ENCODE peak calls at places on chromosomes 6 and 20, in five cellular contexts. One of them, this sample, is unnamed.
A peak's percentile ranks its signal among the peaks of the same experiment; 100 is the strongest.

GRCh38 chr20:61895016-61895415 is 170.7 kb downstream of the TAF4 start:
- DNase-seq in NCI-H1092 treated with DMSO at 0.1 percent for 48 hours: no peak
- DNase-seq in cardiac fibroblast: no peak
- DNase-seq in AG10803: no peak
- DNase-seq in nucleus accumbens: no peak
- DNase-seq in this sample: no peak

GRCh38 chr20:19907326-19908056 is 109.7 kb upstream of the NAA20 start:
- DNase-seq in NCI-H1092 treated with DMSO at 0.1 percent for 48 hours: no peak
- DNase-seq in cardiac fibroblast: peak; percentile 53
- DNase-seq in AG10803: no peak
- DNase-seq in nucleus accumbens: no peak
- DNase-seq in this sample: no peak

GRCh38 chr6:140773276-140773675 is 1359.4 kb upstream of the GJE1 start:
- DNase-seq in NCI-H1092 treated with DMSO at 0.1 percent for 48 hours: no peak
- DNase-seq in cardiac fibroblast: peak; percentile 6
- DNase-seq in AG10803: no peak
- DNase-seq in nucleus accumbens: no peak
- DNase-seq in this sample: no peak

GRCh38 chr20:47343007-47343472 is 13.5 kb downstream of the ZMYND8 start:
- DNase-seq in NCI-H1092 treated with DMSO at 0.1 percent for 48 hours: peak; percentile 78
- DNase-seq in cardiac fibroblast: no peak
- DNase-seq in AG10803: no peak
- DNase-seq in nucleus accumbens: no peak
- DNase-seq in this sample: no peak

GRCh38 chr20:12913781-12914443 is 94.9 kb upstream of the SPTLC3 start:
- DNase-seq in NCI-H1092 treated with DMSO at 0.1 percent for 48 hours: no peak
- DNase-seq in cardiac fibroblast: no peak
- DNase-seq in AG10803: no peak
- DNase-seq in nucleus accumbens: no peak
- DNase-seq in this sample: no peak

GRCh38 chr6:155026366-155027045 is 31.4 kb downstream of the TIAM2 start:
- DNase-seq in NCI-H1092 treated with DMSO at 0.1 percent for 48 hours: no peak
- DNase-seq in cardiac fibroblast: peak; percentile 84
- DNase-seq in AG10803: peak; percentile 91
- DNase-seq in nucleus accumbens: no peak
- DNase-seq in this sample: peak; percentile 91

GRCh38 chr6:23696946-23697345 is 429.1 kb upstream of the NRSN1 start:
- DNase-seq in NCI-H1092 treated with DMSO at 0.1 percent for 48 hours: no peak
- DNase-seq in cardiac fibroblast: no peak
- DNase-seq in AG10803: no peak
- DNase-seq in nucleus accumbens: no peak
- DNase-seq in this sample: no peak

GRCh38 chr6:27098956-27099355 is 148.5 kb upstream of the PRSS16 start:
- DNase-seq in NCI-H1092 treated with DMSO at 0.1 percent for 48 hours: no peak
- DNase-seq in cardiac fibroblast: no peak
- DNase-seq in AG10803: no peak
- DNase-seq in nucleus accumbens: no peak
- DNase-seq in this sample: no peak

GRCh38 chr6:4397307-4397706 is 261.9 kb upstream of the ECI2 start:
- DNase-seq in NCI-H1092 treated with DMSO at 0.1 percent for 48 hours: no peak
- DNase-seq in cardiac fibroblast: no peak
- DNase-seq in AG10803: no peak
- DNase-seq in nucleus accumbens: peak; percentile 31
- DNase-seq in this sample: no peak

GRCh38 chr6:151229401-151230276 is 10.1 kb upstream of the AKAP12 start:
- DNase-seq in NCI-H1092 treated with DMSO at 0.1 percent for 48 hours: no peak
- DNase-seq in cardiac fibroblast: no peak
- DNase-seq in AG10803: no peak
- DNase-seq in nucleus accumbens: no peak
- DNase-seq in this sample: no peak

GRCh38 chr6:114115659-114116058 is 144.7 kb upstream of the HDAC2 start:
- DNase-seq in NCI-H1092 treated with DMSO at 0.1 percent for 48 hours: no peak
- DNase-seq in cardiac fibroblast: no peak
- DNase-seq in AG10803: no peak
- DNase-seq in nucleus accumbens: no peak
- DNase-seq in this sample: no peak

GRCh38 chr20:45969712-45970634 is 2.0 kb downstream of the ZNF335 start:
- DNase-seq in NCI-H1092 treated with DMSO at 0.1 percent for 48 hours: peak; percentile 33
- DNase-seq in cardiac fibroblast: peak; percentile 78
- DNase-seq in AG10803: peak; percentile 70
- DNase-seq in nucleus accumbens: no peak
- DNase-seq in this sample: peak; percentile 61

GRCh38 chr20:32965581-32966373 is 38.5 kb downstream of the SUN5 start:
- DNase-seq in NCI-H1092 treated with DMSO at 0.1 percent for 48 hours: no peak
- DNase-seq in cardiac fibroblast: no peak
- DNase-seq in AG10803: no peak
- DNase-seq in nucleus accumbens: no peak
- DNase-seq in this sample: no peak

GRCh38 chr6:170063851-170064617 is 226.8 kb downstream of the DLL1 start:
- DNase-seq in NCI-H1092 treated with DMSO at 0.1 percent for 48 hours: no peak
- DNase-seq in cardiac fibroblast: no peak
- DNase-seq in AG10803: no peak
- DNase-seq in nucleus accumbens: no peak
- DNase-seq in this sample: no peak

GRCh38 chr6:42564496-42564890 is 664 bp downstream of the UBR2 start:
- DNase-seq in NCI-H1092 treated with DMSO at 0.1 percent for 48 hours: peak; percentile 54
- DNase-seq in cardiac fibroblast: no peak
- DNase-seq in AG10803: no peak
- DNase-seq in nucleus accumbens: no peak
- DNase-seq in this sample: no peak

GRCh38 chr6:126337323-126337722 is 2.6 kb upstream of the CENPW start:
- DNase-seq in NCI-H1092 treated with DMSO at 0.1 percent for 48 hours: no peak
- DNase-seq in cardiac fibroblast: peak; percentile 83
- DNase-seq in AG10803: peak; percentile 84
- DNase-seq in nucleus accumbens: no peak
- DNase-seq in this sample: peak; percentile 75

GRCh38 chr6:137043710-137044365 is 927 bp downstream of the IL20RA start:
- DNase-seq in NCI-H1092 treated with DMSO at 0.1 percent for 48 hours: peak; percentile 28
- DNase-seq in cardiac fibroblast: peak; percentile 43
- DNase-seq in AG10803: peak; percentile 29
- DNase-seq in nucleus accumbens: no peak
- DNase-seq in this sample: peak; percentile 34

GRCh38 chr20:23293689-23294088 is 56.9 kb upstream of the NXT1 start:
- DNase-seq in NCI-H1092 treated with DMSO at 0.1 percent for 48 hours: no peak
- DNase-seq in cardiac fibroblast: no peak
- DNase-seq in AG10803: no peak
- DNase-seq in nucleus accumbens: no peak
- DNase-seq in this sample: no peak

GRCh38 chr6:108846628-108847027 is 1.6 kb upstream of the ARMC2 start:
- DNase-seq in NCI-H1092 treated with DMSO at 0.1 percent for 48 hours: no peak
- DNase-seq in cardiac fibroblast: no peak
- DNase-seq in AG10803: no peak
- DNase-seq in nucleus accumbens: no peak
- DNase-seq in this sample: no peak

GRCh38 chr6:47135772-47136171 is 93.6 kb upstream of the ADGRF1 start:
- DNase-seq in NCI-H1092 treated with DMSO at 0.1 percent for 48 hours: no peak
- DNase-seq in cardiac fibroblast: peak; percentile 88
- DNase-seq in AG10803: peak; percentile 78
- DNase-seq in nucleus accumbens: no peak
- DNase-seq in this sample: peak; percentile 42

GRCh38 chr6:30955367-30956042 is 14.7 kb downstream of the MUCL3 start:
- DNase-seq in NCI-H1092 treated with DMSO at 0.1 percent for 48 hours: no peak
- DNase-seq in cardiac fibroblast: peak; percentile 15
- DNase-seq in AG10803: peak; percentile 52
- DNase-seq in nucleus accumbens: peak; percentile 14
- DNase-seq in this sample: peak; percentile 65

GRCh38 chr6:116969211-116969863 is 92.3 kb downstream of the RFX6 start:
- DNase-seq in NCI-H1092 treated with DMSO at 0.1 percent for 48 hours: peak; percentile 12
- DNase-seq in cardiac fibroblast: peak; percentile 60
- DNase-seq in AG10803: peak; percentile 54
- DNase-seq in nucleus accumbens: no peak
- DNase-seq in this sample: peak; percentile 65

GRCh38 chr6:151478670-151479069 is 15.1 kb upstream of the CCDC170 start:
- DNase-seq in NCI-H1092 treated with DMSO at 0.1 percent for 48 hours: no peak
- DNase-seq in cardiac fibroblast: no peak
- DNase-seq in AG10803: no peak
- DNase-seq in nucleus accumbens: no peak
- DNase-seq in this sample: no peak

GRCh38 chr6:150238294-150238693 is 95.5 kb downstream of the PPP1R14C start:
- DNase-seq in NCI-H1092 treated with DMSO at 0.1 percent for 48 hours: no peak
- DNase-seq in cardiac fibroblast: peak; percentile 58
- DNase-seq in AG10803: peak; percentile 29
- DNase-seq in nucleus accumbens: no peak
- DNase-seq in this sample: peak; percentile 34

GRCh38 chr6:43172127-43173007 is 1.3 kb downstream of the SRF start:
- DNase-seq in NCI-H1092 treated with DMSO at 0.1 percent for 48 hours: peak; percentile 59
- DNase-seq in cardiac fibroblast: peak; percentile 38
- DNase-seq in AG10803: no peak
- DNase-seq in nucleus accumbens: peak; percentile 24
- DNase-seq in this sample: no peak

GRCh38 chr6:28490191-28490890 is 25.3 kb downstream of the GPX6 start:
- DNase-seq in NCI-H1092 treated with DMSO at 0.1 percent for 48 hours: no peak
- DNase-seq in cardiac fibroblast: peak; percentile 36
- DNase-seq in AG10803: no peak
- DNase-seq in nucleus accumbens: no peak
- DNase-seq in this sample: peak; percentile 9

GRCh38 chr6:147000545-147001488 is 203.4 kb upstream of the STXBP5 start:
- DNase-seq in NCI-H1092 treated with DMSO at 0.1 percent for 48 hours: no peak
- DNase-seq in cardiac fibroblast: peak; percentile 76
- DNase-seq in AG10803: peak; percentile 68
- DNase-seq in nucleus accumbens: no peak
- DNase-seq in this sample: peak; percentile 51

GRCh38 chr6:158817298-158818007 is 1.7 kb downstream of the EZR start:
- DNase-seq in NCI-H1092 treated with DMSO at 0.1 percent for 48 hours: peak; percentile 40
- DNase-seq in cardiac fibroblast: no peak
- DNase-seq in AG10803: peak; percentile 34
- DNase-seq in nucleus accumbens: no peak
- DNase-seq in this sample: no peak

GRCh38 chr6:51936536-51936935 is 150.9 kb downstream of the PKHD1 start:
- DNase-seq in NCI-H1092 treated with DMSO at 0.1 percent for 48 hours: no peak
- DNase-seq in cardiac fibroblast: no peak
- DNase-seq in AG10803: no peak
- DNase-seq in nucleus accumbens: no peak
- DNase-seq in this sample: no peak

GRCh38 chr20:35726759-35727711 is 15.0 kb downstream of the RBM39 start:
- DNase-seq in NCI-H1092 treated with DMSO at 0.1 percent for 48 hours: no peak
- DNase-seq in cardiac fibroblast: no peak
- DNase-seq in AG10803: no peak
- DNase-seq in nucleus accumbens: no peak
- DNase-seq in this sample: no peak

GRCh38 chr20:30610751-30611150 is 646.7 kb upstream of the DEFB115 start:
- DNase-seq in NCI-H1092 treated with DMSO at 0.1 percent for 48 hours: no peak
- DNase-seq in cardiac fibroblast: no peak
- DNase-seq in AG10803: no peak
- DNase-seq in nucleus accumbens: no peak
- DNase-seq in this sample: no peak

GRCh38 chr6:144566868-144567615 is 281.9 kb downstream of the UTRN start:
- DNase-seq in NCI-H1092 treated with DMSO at 0.1 percent for 48 hours: no peak
- DNase-seq in cardiac fibroblast: no peak
- DNase-seq in AG10803: peak; percentile 30
- DNase-seq in nucleus accumbens: no peak
- DNase-seq in this sample: no peak

GRCh38 chr20:36861875-36862801 is 13.8 kb upstream of the TLDC2 start:
- DNase-seq in NCI-H1092 treated with DMSO at 0.1 percent for 48 hours: peak; percentile 65
- DNase-seq in cardiac fibroblast: peak; percentile 80
- DNase-seq in AG10803: peak; percentile 82
- DNase-seq in nucleus accumbens: peak; percentile 82
- DNase-seq in this sample: peak; percentile 94

GRCh38 chr6:74070091-74070490 is 374.1 kb downstream of the CD109 start:
- DNase-seq in NCI-H1092 treated with DMSO at 0.1 percent for 48 hours: no peak
- DNase-seq in cardiac fibroblast: no peak
- DNase-seq in AG10803: peak; percentile 95
- DNase-seq in nucleus accumbens: no peak
- DNase-seq in this sample: peak; percentile 61

This sample was measured in AG08395.